ENCODE peak calls at places on chromosomes 13 and 19, in eight cellular contexts. K is tibial nerve; E is activated naive CD4-positive, alpha-beta T cell; U is M059J; B is mucosa of gallbladder; C is NCI-H1694 treated with DMSO at 0.1 percent for 48 hours; Y is HCEC 1CT; T is IMR-90. N is an unnamed sample.

GRCh38 chr13:99617474-99618255 is 116.4 kb downstream of the TM9SF2 start:
- DNase-seq in K (peak), T (peak), C (peak), Y (peak), B (no peak), U (peak), E (peak), N (peak)

GRCh38 chr13:111639994-111640393 is 319.6 kb downstream of the TEX29 start:
- DNase-seq in C (no peak), T (no peak), U (peak), Y (no peak), B (no peak), K (no peak), E (no peak), N (no peak)

GRCh38 chr13:85099245-85099644 is 700.0 kb downstream of the SLITRK6 start:
- DNase-seq in Y (no peak), B (no peak), C (no peak), U (no peak), K (no peak), T (no peak), E (no peak), N (no peak)

GRCh38 chr19:47430041-47430802 is 10.9 kb upstream of the MEIS3 start:
- DNase-seq in U (peak), T (peak), B (peak), Y (peak), C (no peak), E (no peak), K (no peak), N (peak)

GRCh38 chr19:47749326-47749725 is 4.0 kb downstream of the NOP53 start:
- DNase-seq in E (no peak), B (no peak), T (no peak), U (no peak), K (no peak), C (no peak), Y (no peak), N (no peak)

GRCh38 chr19:2231621-2232221 is 4.4 kb downstream of the PLEKHJ1 start:
- DNase-seq in B (no peak), U (peak), C (no peak), Y (no peak), K (no peak), E (no peak), T (no peak), N (no peak)

GRCh38 chr13:86601351-86601750 is 802.1 kb upstream of the SLITRK6 start:
- DNase-seq in C (no peak), B (no peak), Y (peak), K (no peak), T (peak), E (no peak), U (no peak), N (no peak)

GRCh38 chr13:63041640-63042414 is 1626.2 kb upstream of the PCDH20 start:
- DNase-seq in U (no peak), T (peak), B (no peak), E (no peak), Y (no peak), C (no peak), K (no peak), N (no peak)

GRCh38 chr13:95323930-95324662 is 22.8 kb upstream of the ABCC4 start:
- DNase-seq in K (no peak), T (no peak), B (no peak), U (no peak), C (no peak), E (no peak), Y (no peak), N (no peak)

GRCh38 chr13:28321751-28322150 is 173.2 kb downstream of the FLT1 start:
- DNase-seq in C (no peak), E (no peak), U (peak), Y (no peak), T (peak), K (no peak), B (no peak), N (no peak)

GRCh38 chr13:26412263-26412662 is 145.2 kb upstream of the WASF3 start:
- DNase-seq in Y (no peak), K (no peak), E (no peak), U (no peak), B (no peak), T (no peak), C (no peak), N (no peak)

GRCh38 chr13:27425918-27426630 is 1.7 kb downstream of the GTF3A start:
- DNase-seq in U (peak), B (peak), E (peak), T (peak), Y (peak), C (peak), K (peak), N (peak)

GRCh38 chr19:1416014-1416841 is 8.8 kb downstream of the DAZAP1 start:
- DNase-seq in U (no peak), Y (no peak), B (no peak), K (no peak), E (no peak), C (no peak), T (peak), N (no peak)

GRCh38 chr19:45558399-45558878 is 26.2 kb downstream of the OPA3 start:
- DNase-seq in Y (peak), K (peak), B (peak), E (peak), U (no peak), T (peak), C (peak), N (peak)

GRCh38 chr13:58933475-58933874 is 1230.3 kb downstream of the DIAPH3 start:
- DNase-seq in C (no peak), E (no peak), K (no peak), U (no peak), T (no peak), B (no peak), Y (no peak), N (no peak)

GRCh38 chr19:41537789-41538188 is 38.2 kb upstream of the CEACAM21 start:
- DNase-seq in Y (no peak), C (peak), K (no peak), E (no peak), T (peak), U (no peak), B (no peak), N (peak)

GRCh38 chr13:44954210-44954609 is 35.1 kb downstream of the NUFIP1 start:
- DNase-seq in T (no peak), C (no peak), K (no peak), B (no peak), U (no peak), E (no peak), Y (no peak), N (no peak)

GRCh38 chr13:77136902-77137420 is 110.0 kb upstream of the FBXL3 start:
- DNase-seq in Y (peak), T (peak), K (no peak), E (no peak), B (no peak), C (no peak), U (peak), N (no peak)

GRCh38 chr13:112719016-112719415 is 29.2 kb downstream of the ATP11A start:
- DNase-seq in C (no peak), K (no peak), T (peak), U (no peak), Y (no peak), B (no peak), E (no peak), N (no peak)

GRCh38 chr13:111247552-111247951 is 72.9 kb upstream of the TEX29 start:
- DNase-seq in B (peak), K (no peak), U (no peak), C (no peak), Y (no peak), T (no peak), E (no peak), N (no peak)

N was measured in activated CD4-positive, alpha-beta T cell treated with anti-CD3 and anti-CD28 coated beads, Interleukin-2, amount 10 ng/mL, durations not matched to agents 7 days and 5 days.